ENCODE peak calls at places on chromosomes 5 and 9, in seven cellular contexts. D, I, Z, G, X, E and R are unnamed samples.

GRCh38 chr9:135165756-135166519 is 78.5 kb downstream of the OLFM1 start:
- DNase-seq in D (no peak), I (no peak), Z (no peak), G (no peak), X (no peak), E (no peak), R (no peak)

GRCh38 chr9:126693428-126693931 is 79.8 kb downstream of the LMX1B start:
- DNase-seq in D (no peak), I (no peak), Z (no peak), G (no peak), X (no peak), E (no peak), R (no peak)

GRCh38 chr9:11312976-11313375 is 700.2 kb upstream of the PTPRD start:
- DNase-seq in D (no peak), I (no peak), Z (no peak), G (no peak), X (no peak), E (no peak), R (no peak)

GRCh38 chr5:145887976-145888574 is 15.3 kb upstream of the GRXCR2 start:
- DNase-seq in D (no peak), I (no peak), Z (peak; percentile 40), G (no peak), X (peak; percentile 30), E (no peak), R (peak; percentile 49)

GRCh38 chr9:20212806-20213205 is 409.5 kb downstream of the MLLT3 start:
- DNase-seq in D (no peak), I (no peak), Z (no peak), G (no peak), X (no peak), E (no peak), R (no peak)

GRCh38 chr5:152271420-152271819 is 133.7 kb downstream of the NMUR2 start:
- DNase-seq in D (no peak), I (no peak), Z (peak; percentile 1), G (no peak), X (peak; percentile 12), E (peak; percentile 8), R (no peak)

GRCh38 chr5:6349387-6349786 is 29.0 kb downstream of the MED10 start:
- DNase-seq in D (no peak), I (no peak), Z (no peak), G (no peak), X (no peak), E (no peak), R (no peak)

GRCh38 chr9:134545213-134546211 is 96.1 kb upstream of the COL5A1 start:
- DNase-seq in D (no peak), I (no peak), Z (no peak), G (no peak), X (no peak), E (no peak), R (no peak)

GRCh38 chr9:127773981-127774380 is 4.5 kb downstream of the SH2D3C start:
- DNase-seq in D (no peak), I (no peak), Z (no peak), G (no peak), X (no peak), E (no peak), R (no peak)

GRCh38 chr5:83583859-83584258 is 112.3 kb downstream of the VCAN start:
- DNase-seq in D (no peak), I (no peak), Z (no peak), G (no peak), X (no peak), E (no peak), R (no peak)

GRCh38 chr9:108052431-108053080 is 563.0 kb upstream of the KLF4 start:
- DNase-seq in D (no peak), I (no peak), Z (no peak), G (no peak), X (peak; percentile 56), E (no peak), R (no peak)

GRCh38 chr5:151002681-151003502 is 17.5 kb upstream of the GPX3 start:
- DNase-seq in D (no peak), I (no peak), Z (no peak), G (no peak), X (no peak), E (no peak), R (no peak)

GRCh38 chr9:113463418-113464285 is at the start of gene RGS3:
- DNase-seq in D (no peak), I (peak; percentile 7), Z (peak; percentile 83), G (no peak), X (peak; percentile 72), E (peak; percentile 15), R (no peak)

GRCh38 chr5:18281947-18282557 is 647.8 kb downstream of the TAF11L14 start:
- DNase-seq in D (no peak), I (no peak), Z (peak; percentile 67), G (no peak), X (peak; percentile 9), E (no peak), R (no peak)

GRCh38 chr9:124105266-124105665 is 93.7 kb downstream of the LHX2 start:
- DNase-seq in D (no peak), I (no peak), Z (no peak), G (no peak), X (no peak), E (no peak), R (no peak)

GRCh38 chr5:126801992-126802294 is 25.0 kb downstream of the LMNB1 start:
- DNase-seq in D (no peak), I (no peak), Z (no peak), G (no peak), X (no peak), E (no peak), R (no peak)

GRCh38 chr5:172854451-172854871 is 20.4 kb downstream of the ERGIC1 start:
- DNase-seq in D (no peak), I (no peak), Z (no peak), G (no peak), X (no peak), E (no peak), R (no peak)

GRCh38 chr9:124809741-124810500 is 33.0 kb downstream of the OLFML2A start:
- DNase-seq in D (no peak), I (no peak), Z (no peak), G (no peak), X (no peak), E (no peak), R (no peak)

GRCh38 chr9:1837453-1838084 is 177.6 kb upstream of the SMARCA2 start:
- DNase-seq in D (peak; percentile 22), I (no peak), Z (peak; percentile 25), G (no peak), X (peak; percentile 51), E (no peak), R (no peak)

GRCh38 chr5:155943516-155944407 is 383.2 kb upstream of the SGCD start:
- DNase-seq in D (peak; percentile 10), I (no peak), Z (peak; percentile 27), G (no peak), X (peak; percentile 39), E (peak; percentile 58), R (no peak)

GRCh38 chr5:36870399-36871040 is 6.0 kb upstream of the NIPBL start:
- DNase-seq in D (peak; percentile 37), I (no peak), Z (peak; percentile 78), G (peak; percentile 64), X (no peak), E (no peak), R (peak; percentile 38)

GRCh38 chr9:100428871-100429654 is 2.1 kb downstream of the MSANTD3 start:
- DNase-seq in D (no peak), I (no peak), Z (peak; percentile 95), G (no peak), X (no peak), E (peak; percentile 21), R (no peak)

GRCh38 chr9:99040254-99040653 is 64.7 kb upstream of the TGFBR1 start:
- DNase-seq in D (no peak), I (no peak), Z (no peak), G (no peak), X (no peak), E (no peak), R (no peak)

GRCh38 chr9:5593904-5594303 is 35.0 kb upstream of the RIC1 start:
- DNase-seq in D (no peak), I (no peak), Z (no peak), G (peak; percentile 36), X (no peak), E (no peak), R (no peak)

GRCh38 chr9:135224921-135225541 is 137.6 kb downstream of the OLFM1 start:
- DNase-seq in D (no peak), I (no peak), Z (no peak), G (no peak), X (peak; percentile 30), E (no peak), R (no peak)

GRCh38 chr5:175902013-175902412 is 30.6 kb downstream of the CPLX2 start:
- DNase-seq in D (no peak), I (no peak), Z (no peak), G (no peak), X (no peak), E (no peak), R (no peak)

GRCh38 chr5:27252911-27253310 is 214.5 kb upstream of the CDH9 start:
- DNase-seq in D (no peak), I (no peak), Z (no peak), G (no peak), X (no peak), E (no peak), R (no peak)

GRCh38 chr5:147642666-147643065 is 132.8 kb upstream of the DPYSL3 start:
- DNase-seq in D (no peak), I (no peak), Z (no peak), G (no peak), X (no peak), E (no peak), R (no peak)

GRCh38 chr5:9553561-9553960 is 7.7 kb upstream of the SEMA5A start:
- DNase-seq in D (no peak), I (no peak), Z (no peak), G (no peak), X (no peak), E (no peak), R (no peak)

GRCh38 chr5:107153304-107153703 is 517.4 kb downstream of the EFNA5 start:
- DNase-seq in D (no peak), I (no peak), Z (no peak), G (no peak), X (no peak), E (no peak), R (no peak)

GRCh38 chr9:15416880-15417279 is 5.8 kb upstream of the SNAPC3 start:
- DNase-seq in D (no peak), I (no peak), Z (no peak), G (peak; percentile 34), X (no peak), E (no peak), R (peak; percentile 39)

GRCh38 chr5:51347704-51348103 is 35.5 kb upstream of the ISL1 start:
- DNase-seq in D (no peak), I (no peak), Z (no peak), G (no peak), X (no peak), E (no peak), R (no peak)